ENCODE peak calls at places on chromosomes 5 and 9, in five cellular contexts. One of them, this sample, is unnamed. For H3K9me3, the result is how much of the 10 kb centered on the place peaks cover.

GRCh38 chr5:156051972-156052371 is 275.0 kb upstream of the SGCD start:
- DNase-seq in GM23248: no peak
- DNase-seq in DND-41: peak
- DNase-seq in astrocyte: no peak
- DNase-seq in keratinocyte: no peak
- DNase-seq in this sample: no peak

GRCh38 chr9:95623614-95624013 is 106.8 kb upstream of the PTCH1 start:
- DNase-seq in GM23248: no peak
- DNase-seq in DND-41: no peak
- DNase-seq in astrocyte: no peak
- DNase-seq in keratinocyte: no peak
- DNase-seq in this sample: no peak

GRCh38 chr5:138344887-138345622 is 7.0 kb downstream of the FAM53C start:
- DNase-seq in GM23248: no peak
- DNase-seq in DND-41: no peak
- DNase-seq in astrocyte: no peak
- DNase-seq in keratinocyte: no peak
- DNase-seq in this sample: no peak

GRCh38 chr5:177256296-177256695 is 47.2 kb downstream of the RAB24 start:
- DNase-seq in GM23248: peak
- DNase-seq in DND-41: no peak
- DNase-seq in astrocyte: peak
- DNase-seq in keratinocyte: no peak
- DNase-seq in this sample: no peak

GRCh38 chr9:136085815-136086212 is 9.3 kb downstream of the NACC2 start:
- DNase-seq in GM23248: no peak
- DNase-seq in DND-41: no peak
- DNase-seq in astrocyte: no peak
- DNase-seq in keratinocyte: no peak
- DNase-seq in this sample: no peak

GRCh38 chr9:104860280-104860679 is 67.7 kb downstream of the ABCA1 start:
- DNase-seq in GM23248: peak
- DNase-seq in DND-41: no peak
- DNase-seq in astrocyte: no peak
- DNase-seq in keratinocyte: no peak
- DNase-seq in this sample: no peak

GRCh38 chr5:10351199-10351881 is 2.2 kb upstream of the MARCHF6 start:
- DNase-seq in GM23248: peak
- DNase-seq in DND-41: no peak
- DNase-seq in astrocyte: peak
- DNase-seq in keratinocyte: peak
- DNase-seq in this sample: no peak

GRCh38 chr9:96852676-96853075 is 1.6 kb downstream of the ZNF782 start:
- DNase-seq in GM23248: no peak
- DNase-seq in DND-41: no peak
- DNase-seq in astrocyte: peak
- DNase-seq in keratinocyte: no peak
- DNase-seq in this sample: no peak

GRCh38 chr9:82109626-82110025 is 121.1 kb downstream of the SPATA31D1 start:
- DNase-seq in GM23248: no peak
- DNase-seq in DND-41: no peak
- DNase-seq in astrocyte: peak
- DNase-seq in keratinocyte: no peak
- DNase-seq in this sample: no peak

GRCh38 chr5:56142620-56143431 is 90.3 kb downstream of the ANKRD55 start:
- DNase-seq in GM23248: no peak
- DNase-seq in DND-41: no peak
- DNase-seq in astrocyte: no peak
- DNase-seq in keratinocyte: no peak
- DNase-seq in this sample: no peak

GRCh38 chr9:110947645-110948044 is 90.6 kb downstream of the LPAR1 start:
- DNase-seq in GM23248: no peak
- DNase-seq in DND-41: no peak
- DNase-seq in astrocyte: no peak
- DNase-seq in keratinocyte: no peak
- DNase-seq in this sample: no peak

GRCh38 chr5:164370841-164371240 is 865.4 kb downstream of the MAT2B start:
- DNase-seq in GM23248: no peak
- DNase-seq in DND-41: no peak
- DNase-seq in astrocyte: no peak
- DNase-seq in keratinocyte: no peak
- DNase-seq in this sample: no peak

GRCh38 chr5:150781706-150782614 is 3.4 kb downstream of the SMIM3 start:
- DNase-seq in GM23248: peak
- DNase-seq in DND-41: no peak
- DNase-seq in astrocyte: peak
- DNase-seq in keratinocyte: no peak
- DNase-seq in this sample: no peak

GRCh38 chr5:144577676-144578075 is 407.0 kb downstream of the KCTD16 start:
- DNase-seq in GM23248: no peak
- DNase-seq in DND-41: no peak
- DNase-seq in astrocyte: no peak
- DNase-seq in keratinocyte: no peak
- DNase-seq in this sample: no peak

GRCh38 chr9:34271618-34272017 is 57.5 kb downstream of the KIF24 start:
- DNase-seq in GM23248: no peak
- DNase-seq in DND-41: no peak
- DNase-seq in astrocyte: no peak
- DNase-seq in keratinocyte: no peak
- DNase-seq in this sample: no peak

GRCh38 chr9:134642385-134643181 is 980 bp downstream of the COL5A1 start:
- DNase-seq in GM23248: peak
- DNase-seq in DND-41: no peak
- DNase-seq in astrocyte: peak
- DNase-seq in keratinocyte: no peak
- DNase-seq in this sample: no peak

GRCh38 chr9:29588361-29588760 is 2015.1 kb upstream of the C9orf72 start:
- DNase-seq in GM23248: no peak
- DNase-seq in DND-41: no peak
- DNase-seq in astrocyte: no peak
- DNase-seq in keratinocyte: no peak
- DNase-seq in this sample: no peak

GRCh38 chr5:139178948-139179347 is 19.2 kb downstream of the SIL1 start:
- DNase-seq in GM23248: no peak
- DNase-seq in DND-41: no peak
- DNase-seq in astrocyte: peak
- DNase-seq in keratinocyte: peak
- DNase-seq in this sample: no peak

GRCh38 chr5:98258939-98259338 is 514.5 kb upstream of the RGMB start:
- DNase-seq in GM23248: no peak
- DNase-seq in DND-41: no peak
- DNase-seq in astrocyte: no peak
- DNase-seq in keratinocyte: no peak
- DNase-seq in this sample: no peak

GRCh38 chr9:93267681-93268505 is 84.0 kb downstream of the WNK2 start:
- DNase-seq in GM23248: no peak
- DNase-seq in DND-41: no peak
- DNase-seq in astrocyte: no peak
- DNase-seq in keratinocyte: no peak
- DNase-seq in this sample: no peak

GRCh38 chr9:70412678-70413426 is 1.6 kb downstream of the KLF9 start:
- DNase-seq in GM23248: peak
- DNase-seq in DND-41: no peak
- DNase-seq in astrocyte: peak
- DNase-seq in keratinocyte: no peak
- DNase-seq in this sample: no peak

GRCh38 chr5:107359033-107359915 is 311.5 kb downstream of the EFNA5 start:
- DNase-seq in GM23248: peak
- DNase-seq in DND-41: no peak
- DNase-seq in astrocyte: peak
- DNase-seq in keratinocyte: no peak
- DNase-seq in this sample: no peak

GRCh38 chr5:25858019-25858418 is 1180.4 kb downstream of the CDH9 start:
- DNase-seq in GM23248: no peak
- DNase-seq in DND-41: no peak
- DNase-seq in astrocyte: no peak
- DNase-seq in keratinocyte: no peak
- DNase-seq in this sample: no peak

GRCh38 chr9:78406146-78406545 is 109.2 kb downstream of the PSAT1 start:
- DNase-seq in GM23248: no peak
- DNase-seq in DND-41: no peak
- DNase-seq in astrocyte: peak
- DNase-seq in keratinocyte: no peak
- DNase-seq in this sample: no peak

DNA sequence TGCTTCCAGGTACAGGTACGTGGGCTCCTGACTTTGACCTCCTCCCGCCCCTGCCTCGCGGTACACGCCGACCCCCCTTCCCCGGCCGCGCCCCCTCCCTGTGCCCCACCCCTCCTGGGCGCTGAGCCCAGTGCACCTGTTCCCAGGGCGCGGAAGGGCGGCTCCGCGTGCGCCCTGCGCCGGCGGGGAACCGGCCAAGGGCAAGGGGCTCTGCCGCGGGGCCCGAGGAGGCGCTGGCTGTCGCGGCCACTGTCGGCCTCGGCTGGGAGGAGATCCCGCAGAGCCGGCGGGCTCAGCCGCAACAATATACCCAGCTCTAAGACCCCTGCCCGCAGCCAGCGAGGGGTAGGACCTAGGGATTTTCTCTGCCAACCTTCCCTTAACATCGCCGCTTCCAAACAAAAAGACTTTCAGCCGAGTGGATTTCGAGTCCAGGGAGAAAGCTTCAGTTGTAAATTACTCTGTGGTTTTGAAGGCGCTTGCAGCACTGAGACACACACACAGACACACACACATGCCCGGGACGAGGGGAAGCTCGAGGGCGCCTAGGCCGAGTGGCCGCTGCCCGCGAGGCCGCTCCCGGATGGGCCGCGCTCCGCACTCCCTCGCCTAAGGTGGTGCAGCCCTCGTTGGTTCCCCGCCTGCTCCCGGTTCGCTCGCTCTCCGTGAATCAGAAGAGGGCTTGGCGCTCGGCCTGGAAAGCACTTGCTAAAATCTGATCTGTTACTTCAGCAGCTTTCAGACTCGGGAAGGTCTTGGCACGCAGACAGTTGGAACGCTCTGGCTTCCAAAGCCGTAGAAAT is 1.2 kb downstream of the FGF18 start:
- DNase-seq in GM23248: peak
- DNase-seq in DND-41: no peak
- DNase-seq in astrocyte: peak
- DNase-seq in keratinocyte: no peak
- DNase-seq in this sample: no peak
- TF ChIP-seq EZH2 in GM23248: no peak
- TF ChIP-seq EZH2 in DND-41: no peak
- TF ChIP-seq EZH2 in astrocyte: no peak
- TF ChIP-seq EZH2 in keratinocyte: peak
- TF ChIP-seq EZH2 in this sample: no peak

DNA sequence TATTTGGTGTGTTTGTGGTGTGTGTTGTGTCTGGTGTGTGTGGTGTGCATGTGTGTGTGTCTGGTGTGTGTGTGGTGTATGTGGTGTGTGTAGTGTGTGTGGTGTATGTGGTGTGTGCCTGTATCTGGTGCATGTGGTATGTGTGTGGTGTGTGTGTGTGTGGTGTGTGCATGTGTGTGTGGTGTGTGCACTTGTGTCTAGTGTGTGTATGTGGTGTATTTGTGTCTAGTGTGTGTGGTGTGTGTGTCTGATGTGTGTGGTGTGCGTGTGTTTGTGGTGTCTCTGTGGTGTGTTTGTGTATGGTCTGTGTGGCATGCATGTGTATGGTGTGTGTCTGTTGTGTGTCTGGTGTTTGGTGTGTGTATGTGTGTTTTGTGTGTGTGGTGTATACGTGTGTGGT is 71.1 kb downstream of the CACNA1B start:
- DNase-seq in GM23248: no peak
- DNase-seq in DND-41: no peak
- DNase-seq in astrocyte: no peak
- DNase-seq in keratinocyte: no peak
- DNase-seq in this sample: no peak
- H3K9me3 ChIP-seq in GM23248: under half
- H3K9me3 ChIP-seq in DND-41: under half
- H3K9me3 ChIP-seq in astrocyte: under half
- H3K9me3 ChIP-seq in keratinocyte: under half
- H3K9me3 ChIP-seq in this sample: under half

GRCh38 chr5:14663734-14664269 is 716 bp upstream of the OTULIN start:
- DNase-seq in GM23248: peak
- DNase-seq in DND-41: peak
- DNase-seq in astrocyte: no peak
- DNase-seq in keratinocyte: no peak
- DNase-seq in this sample: no peak
- TF ChIP-seq EZH2 in GM23248: no peak
- TF ChIP-seq EZH2 in DND-41: no peak
- TF ChIP-seq EZH2 in astrocyte: no peak
- TF ChIP-seq EZH2 in keratinocyte: no peak
- TF ChIP-seq EZH2 in this sample: no peak

DNA sequence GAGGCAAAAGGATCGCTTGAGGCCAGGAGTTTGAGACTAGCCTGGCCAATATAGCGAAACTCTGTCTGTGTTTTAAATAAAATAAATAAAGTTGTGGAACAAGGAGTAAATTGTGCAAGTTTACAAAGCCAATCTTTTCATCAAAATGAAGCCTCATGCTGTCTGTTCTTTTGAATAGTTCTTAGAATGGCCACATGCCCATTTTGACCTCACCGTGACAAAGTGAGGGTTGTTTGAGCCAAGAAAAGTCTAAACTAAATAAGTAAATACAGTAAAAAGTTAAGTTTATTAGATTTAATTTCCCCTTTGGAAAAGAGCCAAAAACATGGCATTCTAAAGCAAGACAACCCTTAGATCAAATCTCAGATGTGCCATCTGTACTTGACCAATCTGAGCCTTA is 165.7 kb downstream of the NDUFS4 start:
- DNase-seq in GM23248: no peak
- DNase-seq in DND-41: no peak
- DNase-seq in astrocyte: no peak
- DNase-seq in keratinocyte: no peak
- DNase-seq in this sample: no peak
- H3K9me3 ChIP-seq in GM23248: under half
- H3K9me3 ChIP-seq in DND-41: under half
- H3K9me3 ChIP-seq in astrocyte: under half
- H3K9me3 ChIP-seq in keratinocyte: under half
- H3K9me3 ChIP-seq in this sample: under half

GRCh38 chr5:171312129-171312819 is 3.2 kb downstream of the TLX3 start:
- DNase-seq in GM23248: no peak
- DNase-seq in DND-41: peak
- DNase-seq in astrocyte: no peak
- DNase-seq in keratinocyte: no peak
- DNase-seq in this sample: no peak
- TF ChIP-seq EZH2 in GM23248: no peak
- TF ChIP-seq EZH2 in DND-41: no peak
- TF ChIP-seq EZH2 in astrocyte: peak
- TF ChIP-seq EZH2 in keratinocyte: no peak
- TF ChIP-seq EZH2 in this sample: no peak

GRCh38 chr9:113042884-113043657 is 13.5 kb downstream of the ZFP37 start:
- DNase-seq in GM23248: peak
- DNase-seq in DND-41: no peak
- DNase-seq in astrocyte: peak
- DNase-seq in keratinocyte: no peak
- DNase-seq in this sample: no peak
- H3K9me3 ChIP-seq in GM23248: under half
- H3K9me3 ChIP-seq in DND-41: under half
- H3K9me3 ChIP-seq in astrocyte: half or more
- H3K9me3 ChIP-seq in keratinocyte: under half
- H3K9me3 ChIP-seq in this sample: under half

This sample was measured in HCT116.